ENCODE peak calls at places on chromosomes 6 and 20, in seven cellular contexts. One of them, this sample, is unnamed. For H3K4me1 and H3K36me3, the result is how much of the 10 kb centered on the place peaks cover.

GRCh38 chr20:11451793-11452291 is 465.9 kb upstream of the BTBD3 start:
- DNase-seq in lower lobe of right lung: no peak
- DNase-seq in IMR-90: peak
- DNase-seq in ascending aorta: no peak
- DNase-seq in colonic mucosa: no peak
- DNase-seq in mucosa of descending colon: no peak
- DNase-seq in Peyer's patch: no peak
- DNase-seq in this sample: no peak

GRCh38 chr6:144528605-144529425 is 243.7 kb downstream of the UTRN start:
- DNase-seq in IMR-90: peak
- DNase-seq in lower lobe of right lung: no peak
- DNase-seq in mucosa of descending colon: no peak
- DNase-seq in ascending aorta: no peak
- DNase-seq in colonic mucosa: no peak
- DNase-seq in Peyer's patch: no peak
- DNase-seq in this sample: no peak

GRCh38 chr6:147949981-147950622 is 392.5 kb upstream of the SASH1 start:
- DNase-seq in colonic mucosa: no peak
- DNase-seq in IMR-90: peak
- DNase-seq in mucosa of descending colon: peak
- DNase-seq in ascending aorta: no peak
- DNase-seq in Peyer's patch: no peak
- DNase-seq in lower lobe of right lung: no peak
- DNase-seq in this sample: no peak

GRCh38 chr6:112337209-112337638 is 9.9 kb upstream of the RFPL4B start:
- DNase-seq in colonic mucosa: peak
- DNase-seq in lower lobe of right lung: no peak
- DNase-seq in ascending aorta: no peak
- DNase-seq in mucosa of descending colon: no peak
- DNase-seq in IMR-90: peak
- DNase-seq in Peyer's patch: no peak
- DNase-seq in this sample: no peak

GRCh38 chr6:26342106-26342999 is 22.6 kb upstream of the BTN3A2 start:
- DNase-seq in IMR-90: peak
- DNase-seq in mucosa of descending colon: no peak
- DNase-seq in lower lobe of right lung: no peak
- DNase-seq in ascending aorta: no peak
- DNase-seq in Peyer's patch: no peak
- DNase-seq in colonic mucosa: no peak
- DNase-seq in this sample: no peak

GRCh38 chr6:138318741-138319375 is 58.8 kb upstream of the SMIM28 start:
- DNase-seq in IMR-90: no peak
- DNase-seq in lower lobe of right lung: no peak
- DNase-seq in colonic mucosa: no peak
- DNase-seq in Peyer's patch: no peak
- DNase-seq in mucosa of descending colon: no peak
- DNase-seq in ascending aorta: no peak
- DNase-seq in this sample: no peak

GRCh38 chr6:161414180-161414579 is 140.3 kb upstream of the AGPAT4 start:
- DNase-seq in IMR-90: no peak
- DNase-seq in Peyer's patch: no peak
- DNase-seq in mucosa of descending colon: no peak
- DNase-seq in lower lobe of right lung: no peak
- DNase-seq in ascending aorta: no peak
- DNase-seq in colonic mucosa: no peak
- DNase-seq in this sample: no peak

GRCh38 chr6:39948156-39948850 is 14.0 kb upstream of the MOCS1 start:
- DNase-seq in ascending aorta: no peak
- DNase-seq in mucosa of descending colon: no peak
- DNase-seq in Peyer's patch: no peak
- DNase-seq in colonic mucosa: no peak
- DNase-seq in IMR-90: no peak
- DNase-seq in lower lobe of right lung: no peak
- DNase-seq in this sample: no peak

GRCh38 chr6:106808758-106809157 is 165.8 kb downstream of the CD24 start:
- DNase-seq in ascending aorta: no peak
- DNase-seq in Peyer's patch: no peak
- DNase-seq in lower lobe of right lung: no peak
- DNase-seq in mucosa of descending colon: no peak
- DNase-seq in colonic mucosa: no peak
- DNase-seq in IMR-90: no peak
- DNase-seq in this sample: no peak

GRCh38 chr6:25713802-25714201 is 40.7 kb upstream of the SLC17A4 start:
- DNase-seq in Peyer's patch: no peak
- DNase-seq in IMR-90: no peak
- DNase-seq in colonic mucosa: no peak
- DNase-seq in ascending aorta: no peak
- DNase-seq in mucosa of descending colon: no peak
- DNase-seq in lower lobe of right lung: no peak
- DNase-seq in this sample: no peak

GRCh38 chr6:36682328-36683144 is 4.0 kb downstream of the CDKN1A start:
- DNase-seq in ascending aorta: no peak
- DNase-seq in IMR-90: no peak
- DNase-seq in colonic mucosa: peak
- DNase-seq in mucosa of descending colon: peak
- DNase-seq in lower lobe of right lung: peak
- DNase-seq in Peyer's patch: peak
- DNase-seq in this sample: peak

GRCh38 chr6:31687860-31688693 is 7.2 kb upstream of the LY6G5C start:
- DNase-seq in IMR-90: no peak
- DNase-seq in ascending aorta: no peak
- DNase-seq in Peyer's patch: no peak
- DNase-seq in lower lobe of right lung: no peak
- DNase-seq in colonic mucosa: no peak
- DNase-seq in mucosa of descending colon: no peak
- DNase-seq in this sample: no peak

GRCh38 chr20:4787069-4787468 is 65.4 kb downstream of the PRND start:
- DNase-seq in Peyer's patch: no peak
- DNase-seq in ascending aorta: no peak
- DNase-seq in IMR-90: peak
- DNase-seq in mucosa of descending colon: no peak
- DNase-seq in colonic mucosa: no peak
- DNase-seq in lower lobe of right lung: no peak
- DNase-seq in this sample: no peak

GRCh38 chr6:11537229-11538048 is at the start of gene TMEM170B:
- DNase-seq in ascending aorta: peak
- DNase-seq in colonic mucosa: peak
- DNase-seq in IMR-90: peak
- DNase-seq in Peyer's patch: peak
- DNase-seq in lower lobe of right lung: peak
- DNase-seq in mucosa of descending colon: peak
- DNase-seq in this sample: peak

GRCh38 chr20:29318871-29319461 is 1938.5 kb upstream of the DEFB115 start:
- DNase-seq in ascending aorta: no peak
- DNase-seq in mucosa of descending colon: no peak
- DNase-seq in colonic mucosa: no peak
- DNase-seq in lower lobe of right lung: no peak
- DNase-seq in IMR-90: no peak
- DNase-seq in Peyer's patch: no peak
- DNase-seq in this sample: no peak

GRCh38 chr20:48189177-48189576 is 403.9 kb upstream of the SULF2 start:
- DNase-seq in IMR-90: no peak
- DNase-seq in colonic mucosa: no peak
- DNase-seq in mucosa of descending colon: no peak
- DNase-seq in lower lobe of right lung: no peak
- DNase-seq in Peyer's patch: peak
- DNase-seq in ascending aorta: no peak
- DNase-seq in this sample: no peak

GRCh38 chr6:106134906-106135634 is 48.9 kb downstream of the PRDM1 start:
- DNase-seq in IMR-90: no peak
- DNase-seq in Peyer's patch: peak
- DNase-seq in colonic mucosa: peak
- DNase-seq in mucosa of descending colon: peak
- DNase-seq in lower lobe of right lung: no peak
- DNase-seq in ascending aorta: no peak
- DNase-seq in this sample: no peak

GRCh38 chr20:58086763-58087566 is 141.5 kb downstream of the ANKRD60 start:
- DNase-seq in lower lobe of right lung: no peak
- DNase-seq in ascending aorta: no peak
- DNase-seq in mucosa of descending colon: peak
- DNase-seq in colonic mucosa: peak
- DNase-seq in Peyer's patch: no peak
- DNase-seq in IMR-90: peak
- DNase-seq in this sample: no peak

GRCh38 chr6:43186706-43187105 is 4.7 kb downstream of the CUL9 start:
- DNase-seq in mucosa of descending colon: no peak
- DNase-seq in lower lobe of right lung: no peak
- DNase-seq in ascending aorta: no peak
- DNase-seq in Peyer's patch: no peak
- DNase-seq in colonic mucosa: no peak
- DNase-seq in IMR-90: no peak
- DNase-seq in this sample: no peak
- H3K4me3 ChIP-seq in mucosa of descending colon: no peak
- H3K4me3 ChIP-seq in lower lobe of right lung: no peak
- H3K4me3 ChIP-seq in ascending aorta: no peak
- H3K4me3 ChIP-seq in Peyer's patch: no peak
- H3K4me3 ChIP-seq in colonic mucosa: no peak
- H3K4me3 ChIP-seq in IMR-90: no peak
- H3K4me3 ChIP-seq in this sample: no peak

GRCh38 chr20:25025091-25025861 is 32.7 kb downstream of the ACSS1 start:
- DNase-seq in Peyer's patch: peak
- DNase-seq in lower lobe of right lung: no peak
- DNase-seq in ascending aorta: no peak
- DNase-seq in IMR-90: no peak
- DNase-seq in colonic mucosa: no peak
- DNase-seq in mucosa of descending colon: peak
- DNase-seq in this sample: no peak

GRCh38 chr20:25023316-25023715 is 30.8 kb upstream of the APMAP start:
- DNase-seq in colonic mucosa: no peak
- DNase-seq in Peyer's patch: peak
- DNase-seq in mucosa of descending colon: peak
- DNase-seq in lower lobe of right lung: no peak
- DNase-seq in IMR-90: no peak
- DNase-seq in ascending aorta: no peak
- DNase-seq in this sample: no peak

GRCh38 chr20:25022680-25023079 is 30.1 kb upstream of the APMAP start:
- DNase-seq in colonic mucosa: peak
- DNase-seq in lower lobe of right lung: peak
- DNase-seq in Peyer's patch: peak
- DNase-seq in IMR-90: no peak
- DNase-seq in ascending aorta: no peak
- DNase-seq in mucosa of descending colon: peak
- DNase-seq in this sample: no peak

GRCh38 chr20:25025986-25026605 is 31.8 kb downstream of the ACSS1 start:
- DNase-seq in lower lobe of right lung: no peak
- DNase-seq in mucosa of descending colon: peak
- DNase-seq in IMR-90: no peak
- DNase-seq in ascending aorta: no peak
- DNase-seq in colonic mucosa: no peak
- DNase-seq in Peyer's patch: peak
- DNase-seq in this sample: no peak

GRCh38 chr20:25024171-25024570 is 31.6 kb upstream of the APMAP start:
- DNase-seq in ascending aorta: no peak
- DNase-seq in IMR-90: no peak
- DNase-seq in mucosa of descending colon: peak
- DNase-seq in Peyer's patch: peak
- DNase-seq in lower lobe of right lung: no peak
- DNase-seq in colonic mucosa: no peak
- DNase-seq in this sample: no peak
- H3K4me1 ChIP-seq in ascending aorta: under half
- H3K4me1 ChIP-seq in IMR-90: under half
- H3K4me1 ChIP-seq in mucosa of descending colon: under half
- H3K4me1 ChIP-seq in Peyer's patch: under half
- H3K4me1 ChIP-seq in lower lobe of right lung: under half
- H3K4me1 ChIP-seq in colonic mucosa: under half
- H3K4me1 ChIP-seq in this sample: under half

GRCh38 chr20:35517125-35517524 is 12.3 kb downstream of the C20orf173 start:
- DNase-seq in mucosa of descending colon: no peak
- DNase-seq in lower lobe of right lung: no peak
- DNase-seq in IMR-90: no peak
- DNase-seq in ascending aorta: no peak
- DNase-seq in Peyer's patch: no peak
- DNase-seq in colonic mucosa: no peak
- DNase-seq in this sample: no peak

GRCh38 chr20:35515949-35516645 is 13.4 kb downstream of the C20orf173 start:
- DNase-seq in colonic mucosa: no peak
- DNase-seq in lower lobe of right lung: no peak
- DNase-seq in IMR-90: peak
- DNase-seq in Peyer's patch: no peak
- DNase-seq in mucosa of descending colon: no peak
- DNase-seq in ascending aorta: no peak
- DNase-seq in this sample: no peak

GRCh38 chr20:35514371-35514960 is 15.0 kb downstream of the C20orf173 start:
- DNase-seq in lower lobe of right lung: no peak
- DNase-seq in IMR-90: no peak
- DNase-seq in colonic mucosa: no peak
- DNase-seq in ascending aorta: no peak
- DNase-seq in Peyer's patch: no peak
- DNase-seq in mucosa of descending colon: no peak
- DNase-seq in this sample: no peak

GRCh38 chr20:35511814-35512420 is 17.5 kb downstream of the C20orf173 start:
- DNase-seq in IMR-90: peak
- DNase-seq in ascending aorta: no peak
- DNase-seq in mucosa of descending colon: peak
- DNase-seq in lower lobe of right lung: no peak
- DNase-seq in Peyer's patch: no peak
- DNase-seq in colonic mucosa: peak
- DNase-seq in this sample: no peak

GRCh38 chr20:35515341-35515740 is 14.1 kb downstream of the C20orf173 start:
- DNase-seq in lower lobe of right lung: no peak
- DNase-seq in Peyer's patch: no peak
- DNase-seq in ascending aorta: no peak
- DNase-seq in IMR-90: no peak
- DNase-seq in colonic mucosa: no peak
- DNase-seq in mucosa of descending colon: no peak
- DNase-seq in this sample: no peak
- H3K36me3 ChIP-seq in lower lobe of right lung: under half
- H3K36me3 ChIP-seq in Peyer's patch: under half
- H3K36me3 ChIP-seq in ascending aorta: under half
- H3K36me3 ChIP-seq in IMR-90: under half
- H3K36me3 ChIP-seq in colonic mucosa: under half
- H3K36me3 ChIP-seq in mucosa of descending colon: under half
- H3K36me3 ChIP-seq in this sample: under half

DNA sequence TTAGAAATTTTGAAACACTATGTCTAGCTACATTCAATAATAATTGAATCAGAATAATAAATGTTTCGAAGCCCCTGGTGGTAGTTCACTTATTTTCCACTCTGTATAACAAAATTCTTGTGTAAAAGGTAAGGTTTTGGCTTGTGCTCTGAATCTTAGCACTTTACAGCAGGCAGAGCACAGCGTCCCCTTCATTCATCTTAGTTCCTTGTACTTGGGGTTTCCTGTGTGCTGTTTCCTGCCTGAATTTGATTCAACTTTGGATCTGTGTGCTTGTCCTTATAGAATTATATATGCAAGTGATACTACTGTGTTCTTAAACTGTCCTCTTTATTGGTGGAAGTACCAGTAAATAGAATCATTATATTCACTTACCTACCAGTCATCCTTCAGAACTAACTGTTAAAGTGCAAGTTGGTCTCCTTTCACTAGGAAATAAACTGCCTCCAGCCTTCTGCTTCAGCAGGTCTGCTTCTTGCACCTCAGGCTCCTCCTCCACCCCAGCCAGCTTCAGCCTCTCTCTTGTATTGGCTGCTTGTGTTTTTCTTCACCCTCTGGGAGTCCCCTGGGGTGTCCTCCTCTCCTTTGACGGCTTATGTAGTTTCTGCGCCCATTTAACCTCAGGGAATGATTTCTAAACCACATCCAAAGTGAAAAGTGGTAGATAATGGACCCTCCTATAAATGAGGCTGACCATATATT is 28.8 kb upstream of the TULP4 start:
- DNase-seq in mucosa of descending colon: no peak
- DNase-seq in Peyer's patch: no peak
- DNase-seq in ascending aorta: no peak
- DNase-seq in IMR-90: peak
- DNase-seq in lower lobe of right lung: no peak
- DNase-seq in colonic mucosa: no peak
- DNase-seq in this sample: peak
- H3K4me3 ChIP-seq in mucosa of descending colon: no peak
- H3K4me3 ChIP-seq in Peyer's patch: no peak
- H3K4me3 ChIP-seq in ascending aorta: no peak
- H3K4me3 ChIP-seq in IMR-90: no peak
- H3K4me3 ChIP-seq in lower lobe of right lung: no peak
- H3K4me3 ChIP-seq in colonic mucosa: no peak
- H3K4me3 ChIP-seq in this sample: no peak

This sample was measured in CD4-positive, alpha-beta memory T cell.